ENCODE peak calls at places on chromosome 1, in five cellular contexts. H, N, O, W and T are unnamed samples.

GRCh38 chr1:209030454-209031167 is 552.9 kb upstream of the CAMK1G start:
- DNase-seq in H (no peak), O (no peak), W (no peak), N (no peak), T (no peak)

GRCh38 chr1:25458550-25459298 is 28.0 kb downstream of the MACO1 start:
- DNase-seq in W (no peak), H (no peak), N (no peak), O (no peak), T (no peak)

GRCh38 chr1:240663160-240663879 is 51.4 kb upstream of the GREM2 start:
- DNase-seq in N (no peak), W (no peak), O (no peak), H (no peak), T (no peak)

GRCh38 chr1:230113605-230114241 is 46.7 kb downstream of the GALNT2 start:
- DNase-seq in O (no peak), W (peak), N (no peak), H (no peak), T (no peak)

GRCh38 chr1:32870615-32871363 is at the start of gene FNDC5:
- DNase-seq in H (no peak), N (peak), O (peak), W (no peak), T (no peak)

GRCh38 chr1:31932491-31933316 is 5.5 kb downstream of the PTP4A2 start:
- DNase-seq in W (no peak), O (no peak), N (peak), H (no peak), T (no peak)

GRCh38 chr1:167689569-167689925 is 32.2 kb upstream of the MPZL1 start:
- DNase-seq in O (no peak), N (no peak), H (no peak), W (no peak), T (no peak)

GRCh38 chr1:172875892-172876291 is 174.8 kb downstream of the TNFSF18 start:
- DNase-seq in W (no peak), O (no peak), N (no peak), H (no peak), T (no peak)

GRCh38 chr1:151934048-151934493 is 24.8 kb upstream of the THEM4 start:
- DNase-seq in N (peak), H (no peak), W (no peak), O (peak), T (no peak)

GRCh38 chr1:150576794-150577556 is 2.4 kb downstream of the MCL1 start:
- DNase-seq in H (no peak), O (no peak), N (no peak), W (peak), T (no peak)

GRCh38 chr1:228490120-228491078 is 3.2 kb downstream of the RNF187 start:
- DNase-seq in O (no peak), H (no peak), W (no peak), N (peak), T (no peak)

GRCh38 chr1:25580933-25581332 is 35.7 kb upstream of the MAN1C1 start:
- DNase-seq in O (no peak), W (no peak), N (no peak), H (no peak), T (no peak)

GRCh38 chr1:197399691-197400521 is 131.9 kb downstream of the CRB1 start:
- DNase-seq in O (peak), H (no peak), N (peak), W (no peak), T (no peak)

GRCh38 chr1:101150676-101151075 is 86.1 kb upstream of the S1PR1 start:
- DNase-seq in O (no peak), H (no peak), N (no peak), W (no peak), T (no peak)

GRCh38 chr1:201608635-201609395 is 69.9 kb downstream of the NAV1 start:
- DNase-seq in O (no peak), H (no peak), N (no peak), W (no peak), T (no peak)